ENCODE peak calls at places on chromosome 4, in nine cellular contexts. P, U, S, K, A, G, M, N and J are unnamed samples.

GRCh38 chr4:180665994-180666818 is 1577.0 kb upstream of the TENM3 start:
- DNase-seq in P (peak), U (no peak), S (peak), K (no peak), A (peak), G (peak), M (peak), N (peak), J (peak)

GRCh38 chr4:5815641-5816040 is 77.2 kb downstream of the CRMP1 start:
- DNase-seq in P (no peak), U (peak), S (no peak), K (no peak), A (no peak), G (no peak), M (no peak), N (no peak), J (no peak)

GRCh38 chr4:99052902-99053301 is 35.7 kb downstream of the ADH5 start:
- DNase-seq in P (no peak), U (no peak), S (no peak), K (no peak), A (peak), G (peak), M (no peak), N (no peak), J (no peak)

GRCh38 chr4:141246683-141247429 is 26.2 kb downstream of the ZNF330 start:
- DNase-seq in P (no peak), U (no peak), S (no peak), K (no peak), A (peak), G (peak), M (no peak), N (no peak), J (no peak)

GRCh38 chr4:99687120-99687519 is 29.5 kb upstream of the C4orf54 start:
- DNase-seq in P (no peak), U (no peak), S (no peak), K (no peak), A (no peak), G (no peak), M (no peak), N (no peak), J (no peak)

GRCh38 chr4:10684631-10685030 is at the start of gene CLNK:
- DNase-seq in P (no peak), U (no peak), S (no peak), K (no peak), A (no peak), G (no peak), M (no peak), N (no peak), J (no peak)

GRCh38 chr4:76498550-76498949 is 63.5 kb downstream of the SHROOM3 start:
- DNase-seq in P (no peak), U (no peak), S (no peak), K (no peak), A (no peak), G (no peak), M (no peak), N (no peak), J (no peak)

GRCh38 chr4:184896868-184897715 is 71.3 kb upstream of the ACSL1 start:
- DNase-seq in P (no peak), U (no peak), S (no peak), K (no peak), A (no peak), G (no peak), M (no peak), N (no peak), J (peak)

GRCh38 chr4:67616478-67616877 is 58.0 kb downstream of the STAP1 start:
- DNase-seq in P (no peak), U (no peak), S (no peak), K (no peak), A (no peak), G (peak), M (no peak), N (no peak), J (no peak)

GRCh38 chr4:3765271-3766206 is 646 bp upstream of the ADRA2C start:
- DNase-seq in P (peak), U (peak), S (peak), K (peak), A (peak), G (peak), M (peak), N (peak), J (peak)

GRCh38 chr4:141913928-141914327 is 277.5 kb downstream of the IL15 start:
- DNase-seq in P (no peak), U (no peak), S (peak), K (no peak), A (peak), G (peak), M (no peak), N (no peak), J (no peak)

GRCh38 chr4:6641164-6641970 is 882 bp downstream of the MRFAP1 start:
- DNase-seq in P (peak), U (peak), S (peak), K (peak), A (peak), G (peak), M (peak), N (peak), J (peak)

GRCh38 chr4:42151568-42152506 is 618 bp downstream of the BEND4 start:
- DNase-seq in P (peak), U (no peak), S (peak), K (peak), A (no peak), G (peak), M (no peak), N (peak), J (peak)

GRCh38 chr4:77193511-77194236 is 36.7 kb downstream of the CCNG2 start:
- DNase-seq in P (no peak), U (peak), S (no peak), K (peak), A (no peak), G (no peak), M (peak), N (peak), J (peak)

GRCh38 chr4:150117629-150118028 is 39.4 kb downstream of the DCLK2 start:
- DNase-seq in P (no peak), U (no peak), S (no peak), K (no peak), A (no peak), G (no peak), M (no peak), N (no peak), J (no peak)

GRCh38 chr4:106676173-106676921 is 307.8 kb upstream of the GIMD1 start:
- DNase-seq in P (no peak), U (no peak), S (peak), K (no peak), A (peak), G (peak), M (no peak), N (no peak), J (no peak)

GRCh38 chr4:144645102-144645469 is 870 bp upstream of the HHIP start:
- DNase-seq in P (no peak), U (peak), S (peak), K (peak), A (no peak), G (no peak), M (no peak), N (peak), J (no peak)

GRCh38 chr4:176791591-176792347 is 953 bp downstream of the VEGFC start:
- DNase-seq in P (peak), U (no peak), S (peak), K (no peak), A (peak), G (peak), M (peak), N (peak), J (no peak)

GRCh38 chr4:179196511-179196910 is 1754.3 kb upstream of the AGA start:
- DNase-seq in P (no peak), U (no peak), S (peak), K (no peak), A (no peak), G (peak), M (no peak), N (peak), J (no peak)

DNA sequence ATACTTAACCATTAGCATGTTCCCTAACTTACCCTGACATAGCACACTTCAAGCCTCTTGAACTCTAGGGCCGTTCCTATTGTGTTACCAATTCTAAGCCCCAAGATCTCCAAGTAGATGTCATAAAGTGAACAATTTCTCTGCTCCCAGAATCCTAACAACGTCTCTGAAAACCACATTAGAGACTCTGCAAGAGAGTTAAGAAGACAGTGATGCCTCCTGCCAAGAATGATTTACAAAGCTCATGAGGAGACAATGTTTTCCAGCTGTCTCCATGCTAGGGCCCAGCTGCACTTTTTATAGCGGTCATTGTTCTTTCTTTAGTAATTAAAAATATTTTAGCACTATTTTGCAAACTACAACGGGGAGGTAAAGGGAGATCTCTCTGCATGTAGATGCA is 358.4 kb downstream of the PPP3CA start:
- DNase-seq in P (no peak), U (no peak), S (no peak), K (no peak), A (peak), G (no peak), M (no peak), N (no peak), J (no peak)
- TF ChIP-seq CTCF in P (no peak), U (no peak), S (no peak), K (no peak), A (no peak), G (no peak), M (no peak), N (no peak), J (no peak)

GRCh38 chr4:84965558-84966381 is 720 bp downstream of the WDFY3 start:
- DNase-seq in P (peak), U (peak), S (peak), K (peak), A (peak), G (peak), M (peak), N (peak), J (peak)

GRCh38 chr4:84967292-84967651 is 782 bp upstream of the WDFY3 start:
- DNase-seq in P (no peak), U (no peak), S (peak), K (no peak), A (peak), G (peak), M (peak), N (no peak), J (no peak)

GRCh38 chr4:84968936-84969335 is 2.4 kb upstream of the WDFY3 start:
- DNase-seq in P (no peak), U (no peak), S (no peak), K (no peak), A (no peak), G (no peak), M (no peak), N (no peak), J (no peak)

GRCh38 chr4:84966382-84967291 is at the start of gene WDFY3:
- DNase-seq in P (peak), U (peak), S (peak), K (peak), A (peak), G (peak), M (peak), N (peak), J (peak)

GRCh38 chr4:84971319-84971932 is 4.9 kb upstream of the WDFY3 start:
- DNase-seq in P (no peak), U (no peak), S (peak), K (no peak), A (peak), G (peak), M (no peak), N (peak), J (no peak)
- TF ChIP-seq CTCF in P (peak), U (peak), S (peak), K (peak), A (peak), G (peak), M (peak), N (peak), J (peak)

DNA sequence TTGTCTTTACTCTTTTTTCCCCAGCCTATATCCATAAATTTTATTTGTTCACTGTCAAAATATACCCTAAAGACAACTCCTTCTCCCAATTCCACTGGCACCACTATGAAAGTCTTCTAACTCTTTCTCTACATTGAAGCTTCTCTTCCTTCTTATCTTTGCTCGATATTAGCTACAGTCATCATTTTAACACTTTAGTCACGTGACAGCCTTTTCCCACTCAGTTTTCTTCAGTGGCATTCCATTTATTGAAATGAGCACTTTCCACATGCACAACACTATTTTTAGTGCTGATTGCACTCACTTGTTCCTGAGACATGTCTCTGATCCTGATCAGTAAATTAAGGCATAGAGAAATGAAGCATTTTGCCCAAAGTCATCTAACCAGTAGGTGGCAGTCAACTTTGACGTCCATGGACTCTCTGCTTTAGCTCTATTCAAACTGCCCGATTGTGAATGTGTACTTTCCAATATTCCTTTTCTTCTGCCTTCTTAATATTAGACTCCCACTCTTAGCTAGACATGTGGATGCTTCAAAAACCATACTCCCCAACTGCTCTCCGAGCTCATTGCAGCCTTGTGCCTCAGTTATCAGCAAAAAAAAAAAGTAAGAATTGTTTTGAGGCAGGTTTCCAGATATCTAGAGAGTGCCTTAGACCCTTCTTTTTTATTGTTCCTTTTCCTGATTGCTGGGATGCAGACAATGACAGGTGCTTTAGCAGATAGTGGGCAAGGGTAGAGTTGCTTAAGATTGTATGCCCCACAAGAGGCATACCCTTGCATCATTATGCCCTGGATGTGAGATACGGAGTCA is 394.4 kb upstream of the ADGRL3 start:
- DNase-seq in P (peak), U (no peak), S (peak), K (no peak), A (peak), G (peak), M (no peak), N (peak), J (no peak)
- TF ChIP-seq CTCF in P (peak), U (peak), S (peak), K (no peak), A (peak), G (peak), M (no peak), N (peak), J (no peak)

DNA sequence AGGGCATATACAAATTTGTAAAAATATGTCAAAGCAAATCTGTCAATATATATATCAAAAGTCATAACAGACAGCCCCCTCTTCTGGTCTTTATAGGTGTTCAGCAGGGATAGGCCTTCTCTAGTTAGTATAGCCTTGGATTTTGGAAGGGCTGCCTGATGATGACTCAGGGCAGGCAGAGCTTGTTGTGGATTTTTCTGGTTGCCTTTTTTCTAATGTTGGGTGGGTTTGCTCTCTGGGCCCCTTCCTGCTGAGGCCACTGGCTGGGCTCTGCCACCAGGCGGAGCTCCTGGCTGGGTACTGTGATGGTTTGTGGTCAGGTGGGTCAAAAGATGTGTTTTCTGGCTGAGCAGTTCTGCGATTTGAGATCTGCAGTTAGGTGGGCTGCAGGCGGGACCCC is 294.2 kb downstream of the GRIA2 start:
- DNase-seq in P (peak), U (no peak), S (no peak), K (no peak), A (no peak), G (peak), M (no peak), N (peak), J (no peak)
- TF ChIP-seq CTCF in P (peak), U (no peak), S (no peak), K (no peak), A (no peak), G (peak), M (no peak), N (peak), J (no peak)

GRCh38 chr4:183658362-183659028 is 490 bp downstream of the RWDD4 start:
- DNase-seq in P (peak), U (peak), S (peak), K (peak), A (peak), G (peak), M (no peak), N (peak), J (peak)

GRCh38 chr4:183659919-183660318 is 826 bp downstream of the TRAPPC11 start:
- DNase-seq in P (no peak), U (no peak), S (no peak), K (no peak), A (no peak), G (peak), M (no peak), N (no peak), J (no peak)

GRCh38 chr4:183657564-183657963 is 1.4 kb downstream of the RWDD4 start:
- DNase-seq in P (no peak), U (no peak), S (no peak), K (no peak), A (peak), G (no peak), M (no peak), N (no peak), J (peak)

DNA sequence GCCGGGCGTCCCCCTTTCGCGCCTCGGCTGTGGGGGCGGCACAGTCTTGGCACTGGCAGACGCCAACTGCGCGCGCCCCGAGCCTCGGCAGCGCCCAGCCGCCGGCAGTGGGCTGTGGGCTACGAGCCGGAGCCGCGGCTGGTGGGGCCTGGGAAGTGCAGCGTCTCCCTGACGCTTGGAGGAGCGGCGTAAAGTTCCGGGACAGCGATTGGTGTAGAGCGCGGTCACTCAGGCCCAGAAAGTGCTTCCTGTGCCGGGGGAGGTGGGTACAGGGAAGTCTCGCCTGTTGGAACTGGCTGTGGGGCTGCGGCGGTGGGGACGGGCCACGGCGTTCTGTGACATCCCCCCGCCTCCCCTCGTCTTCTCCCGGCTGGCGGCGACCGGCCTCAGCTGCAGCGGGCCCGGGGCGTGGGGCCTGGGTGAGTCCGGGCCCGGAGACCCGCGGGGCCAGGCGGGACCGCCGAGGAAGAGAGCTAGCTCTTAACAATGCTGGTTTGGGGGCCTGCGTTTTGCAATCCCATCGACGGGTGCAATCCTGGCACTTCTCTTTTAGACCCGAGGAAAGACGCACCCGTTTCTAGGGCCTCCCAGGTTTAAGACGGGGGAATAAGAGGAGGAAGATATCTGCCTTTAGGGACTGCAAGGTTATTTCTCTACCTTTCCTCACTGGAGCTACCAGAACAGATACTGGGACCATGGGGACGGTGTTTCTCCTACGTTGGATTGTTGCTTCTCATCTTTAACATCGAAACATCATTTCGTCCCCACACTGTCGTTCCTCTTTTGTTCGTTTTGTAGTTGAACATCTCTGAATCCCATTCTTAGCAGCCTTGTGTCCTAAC is at the start of the genes RWDD4 and TRAPPC11:
- DNase-seq in P (peak), U (peak), S (peak), K (peak), A (peak), G (peak), M (peak), N (peak), J (peak)
- TF ChIP-seq CTCF in P (peak), U (peak), S (peak), K (peak), A (no peak), G (peak), M (no peak), N (no peak), J (no peak)

GRCh38 chr4:20895988-20896387 is 195.7 kb downstream of the PACRGL start:
- DNase-seq in P (no peak), U (no peak), S (no peak), K (no peak), A (no peak), G (no peak), M (no peak), N (no peak), J (no peak)

GRCh38 chr4:20890752-20891151 is 190.5 kb downstream of the PACRGL start:
- DNase-seq in P (no peak), U (no peak), S (no peak), K (no peak), A (no peak), G (peak), M (no peak), N (no peak), J (no peak)

GRCh38 chr4:20889901-20890300 is 189.6 kb downstream of the PACRGL start:
- DNase-seq in P (no peak), U (no peak), S (no peak), K (no peak), A (no peak), G (no peak), M (no peak), N (no peak), J (no peak)

DNA sequence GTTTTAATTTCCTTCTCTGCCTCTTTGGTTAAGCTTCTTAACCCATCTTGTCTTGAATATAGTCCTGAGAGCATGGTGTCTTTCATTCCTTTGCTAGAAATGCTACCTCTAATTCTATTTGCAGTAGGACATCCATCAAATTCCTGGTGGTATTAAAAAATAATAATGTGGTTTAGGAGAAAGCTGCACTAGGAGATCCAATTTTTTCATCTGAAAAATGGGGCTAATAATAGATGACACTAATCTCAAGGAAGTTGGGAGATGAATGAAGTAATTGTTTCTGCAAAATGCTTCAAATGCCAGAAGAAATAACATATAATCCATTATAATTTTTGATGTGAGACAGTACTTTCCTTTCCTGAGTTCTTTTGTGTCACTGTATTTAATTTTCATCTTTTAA is 194.9 kb downstream of the PACRGL start:
- DNase-seq in P (no peak), U (no peak), S (no peak), K (no peak), A (no peak), G (no peak), M (no peak), N (no peak), J (no peak)
- TF ChIP-seq CTCF in P (no peak), U (no peak), S (no peak), K (no peak), A (no peak), G (no peak), M (no peak), N (no peak), J (no peak)

GRCh38 chr4:22645481-22646182 is 47.1 kb upstream of the GBA3 start:
- DNase-seq in P (no peak), U (no peak), S (no peak), K (no peak), A (no peak), G (no peak), M (no peak), N (no peak), J (no peak)
- TF ChIP-seq CTCF in P (no peak), U (no peak), S (no peak), K (no peak), A (no peak), G (no peak), M (no peak), N (no peak), J (no peak)

GRCh38 chr4:56656346-56656643 is 24.8 kb downstream of the HOPX start:
- DNase-seq in P (peak), U (no peak), S (no peak), K (peak), A (no peak), G (peak), M (peak), N (peak), J (peak)
- TF ChIP-seq CTCF in P (no peak), U (no peak), S (peak), K (no peak), A (no peak), G (peak), M (no peak), N (peak), J (peak)